ENCODE peak calls at places on chromosomes 16 and 17, in four cellular contexts. P is GM12878, R is K562, V is HepG2. C is an unnamed sample.

GRCh38 chr16:86877835-86878234 is 299.5 kb downstream of the FOXL1 start:
- DNase-seq in V (no peak), P (no peak), R (no peak), C (no peak)

GRCh38 chr16:11117576-11118211 is 138.3 kb downstream of the SOCS1 start:
- DNase-seq in P (peak; percentile 77), V (no peak), R (no peak), C (no peak)

GRCh38 chr16:15435216-15435864 is 952 bp downstream of the BMERB1 start:
- DNase-seq in V (no peak), R (no peak), P (no peak), C (peak; percentile 20)

GRCh38 chr16:79537584-79537983 is 63.0 kb downstream of the MAF start:
- DNase-seq in V (no peak), P (no peak), R (no peak), C (no peak)

GRCh38 chr17:19381741-19382444 is 3.6 kb downstream of the MAPK7 start:
- DNase-seq in P (no peak), R (no peak), V (no peak), C (no peak)

GRCh38 chr17:72977768-72978417 is 114.6 kb downstream of the SLC39A11 start:
- DNase-seq in V (no peak), P (no peak), R (peak; percentile 40), C (no peak)

GRCh38 chr16:87860553-87861299 is 8.6 kb downstream of the SLC7A5 start:
- DNase-seq in P (no peak), R (peak; percentile 13), V (peak; percentile 84), C (no peak)

GRCh38 chr16:87855852-87856715 is 13.2 kb downstream of the SLC7A5 start:
- DNase-seq in R (no peak), V (peak; percentile 83), P (no peak), C (no peak)

GRCh38 chr16:9522589-9522988 is 431.1 kb downstream of the HAPSTR1 start:
- DNase-seq in V (no peak), P (no peak), R (no peak), C (no peak)

GRCh38 chr17:16282522-16282921 is 65.5 kb downstream of the PIGL start:
- DNase-seq in R (no peak), P (no peak), V (no peak), C (no peak)

GRCh38 chr17:10652984-10653680 is 4.0 kb downstream of the MYH3 start:
- DNase-seq in P (no peak), R (no peak), V (no peak), C (no peak)

GRCh38 chr16:31382485-31383161 is 10.5 kb upstream of the ITGAD start:
- DNase-seq in V (peak; percentile 42), P (no peak), R (peak; percentile 71), C (peak; percentile 83)

DNA sequence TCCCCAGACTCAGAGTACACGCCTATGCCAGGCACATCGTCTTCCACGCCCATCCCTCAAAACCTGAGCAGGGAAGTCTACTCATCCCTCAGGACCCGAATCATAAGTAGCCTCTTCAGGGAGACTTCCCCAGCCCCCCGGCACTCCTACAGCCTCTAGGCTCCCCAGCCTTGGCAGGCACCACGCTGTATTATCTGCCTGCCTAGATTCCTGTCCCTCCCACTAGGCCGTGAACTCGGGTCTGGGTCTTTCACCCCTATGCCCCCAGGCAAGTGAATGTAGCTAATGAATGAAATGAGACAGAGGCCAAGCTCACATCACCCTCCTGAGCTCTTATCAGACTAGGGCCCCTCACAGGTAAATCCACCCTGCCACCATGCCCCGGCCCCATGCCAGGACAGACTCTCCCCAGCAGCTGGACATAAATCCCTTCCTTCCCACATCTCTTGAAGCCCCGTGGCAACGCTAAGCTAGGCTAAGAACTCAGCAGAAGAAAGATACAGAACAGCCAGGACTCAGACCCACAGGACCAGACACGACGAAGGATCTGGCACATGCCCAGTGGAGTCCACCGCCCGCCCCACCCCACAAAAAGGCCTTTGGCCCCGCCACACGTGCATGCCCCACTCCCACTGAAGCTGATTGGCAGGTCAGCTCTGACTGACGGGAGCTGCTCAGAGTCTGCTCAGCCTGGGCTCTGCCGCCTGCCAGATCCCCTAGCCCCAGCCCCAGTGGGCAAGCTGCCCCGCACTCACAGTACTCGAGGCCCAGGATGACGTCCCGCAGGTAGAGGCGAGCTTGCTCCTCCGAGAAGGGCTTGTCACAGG is 13.0 kb downstream of the CAMKK1 start:
- DNase-seq in P (no peak), V (no peak), R (no peak), C (no peak)
- TF ChIP-seq MAX in P (no peak), V (peak; percentile 18), R (no peak), C (no peak)

DNA sequence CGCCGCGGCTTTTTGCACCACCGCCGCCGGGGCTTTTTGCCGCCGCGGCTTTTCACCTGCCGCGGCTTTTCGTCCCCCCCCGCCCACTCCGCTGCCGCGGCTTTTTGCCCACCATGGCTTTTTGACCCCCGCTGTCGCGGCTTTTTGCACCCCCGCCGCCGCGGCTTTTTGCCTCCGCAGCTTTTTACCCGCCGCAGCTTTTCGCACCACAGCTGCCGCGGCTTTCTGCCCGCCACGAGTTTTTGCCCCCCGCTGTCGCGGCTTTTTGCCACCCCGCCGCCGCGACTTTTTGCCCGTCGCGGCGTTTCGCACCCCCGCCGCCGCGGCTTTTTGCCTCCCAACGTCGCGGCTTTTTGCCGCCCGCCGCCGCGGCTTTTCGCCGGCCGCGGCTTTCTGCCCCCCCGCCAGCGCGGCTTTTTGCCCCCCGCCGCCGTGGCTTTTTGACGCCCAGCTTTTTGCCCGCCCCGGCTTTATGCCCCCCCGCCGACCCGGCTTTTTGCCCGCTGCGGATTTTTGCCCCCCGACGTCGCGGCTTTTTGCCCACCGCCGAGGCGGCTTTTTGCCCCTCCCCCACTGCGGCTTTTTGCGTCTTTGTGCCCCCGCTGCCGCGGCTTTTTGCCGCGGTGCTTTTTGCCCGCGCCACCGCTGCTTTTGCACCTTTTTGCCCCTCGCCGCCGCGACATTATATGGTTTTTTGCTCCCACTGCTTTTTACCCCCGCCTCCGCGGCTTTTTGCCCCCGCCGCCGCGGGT is 1343.6 kb downstream of the TP53TG3F start:
- DNase-seq in P (no peak), V (no peak), R (no peak), C (no peak)
- TF ChIP-seq ETV6 in P (no peak), V (no peak), R (no peak), C (no peak)

DNA sequence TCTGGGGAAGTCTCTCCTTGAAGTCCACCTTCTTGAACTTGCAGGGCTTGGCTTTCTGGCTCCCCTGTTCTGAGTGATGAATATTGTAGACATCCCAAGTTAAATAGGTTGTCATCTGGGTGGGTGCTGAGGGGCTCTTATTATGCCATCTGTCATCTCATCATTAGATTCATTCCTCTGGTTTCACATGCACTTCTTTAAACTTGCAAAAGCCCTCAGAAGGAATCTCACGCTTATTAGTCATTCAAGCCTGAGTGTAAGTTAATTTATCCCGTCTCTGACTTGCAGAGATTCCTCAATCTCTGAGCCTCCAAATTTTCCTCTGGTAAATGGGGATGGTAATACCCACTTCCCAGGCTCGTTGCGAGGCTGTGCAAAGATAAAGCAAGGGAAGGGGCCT is 5.7 kb downstream of the MGAT5B start:
- DNase-seq in P (no peak), R (no peak), V (no peak), C (no peak)
- TF ChIP-seq MAX in P (no peak), R (no peak), V (no peak), C (no peak)

GRCh38 chr17:38341035-38341721 is 2.6 kb downstream of the GPR179 start:
- DNase-seq in R (no peak), P (no peak), V (peak; percentile 47), C (peak; percentile 40)

GRCh38 chr17:38344127-38344745 is 480 bp upstream of the GPR179 start:
- DNase-seq in R (no peak), V (no peak), P (no peak), C (no peak)

GRCh38 chr17:38345743-38346142 is 2.0 kb upstream of the GPR179 start:
- DNase-seq in V (no peak), R (no peak), P (no peak), C (no peak)

GRCh38 chr17:38343608-38343980 is at the start of gene GPR179:
- DNase-seq in V (no peak), R (no peak), P (no peak), C (no peak)

GRCh38 chr17:38342886-38343607 is 709 bp downstream of the GPR179 start:
- DNase-seq in R (no peak), P (no peak), V (no peak), C (no peak)
- TF ChIP-seq ETV6 in R (no peak), P (no peak), V (no peak), C (no peak)

GRCh38 chr16:22313876-22314470 is 16.8 kb downstream of the POLR3E start:
- DNase-seq in P (no peak), V (no peak), R (no peak), C (no peak)
- TF ChIP-seq MAX in P (no peak), V (no peak), R (no peak), C (no peak)

GRCh38 chr17:7017827-7018200 is 5.0 kb upstream of the BCL6B start:
- DNase-seq in R (no peak), P (no peak), V (no peak), C (no peak)
- TF ChIP-seq ETV6 in R (no peak), P (no peak), V (no peak), C (no peak)

GRCh38 chr16:14405611-14406537 is 224.2 kb downstream of the PARN start:
- DNase-seq in P (peak; percentile 77), R (peak; percentile 94), V (peak; percentile 90), C (peak; percentile 96)
- TF ChIP-seq MAX in P (peak; percentile 49), R (no peak), V (peak; percentile 92), C (no peak)

DNA sequence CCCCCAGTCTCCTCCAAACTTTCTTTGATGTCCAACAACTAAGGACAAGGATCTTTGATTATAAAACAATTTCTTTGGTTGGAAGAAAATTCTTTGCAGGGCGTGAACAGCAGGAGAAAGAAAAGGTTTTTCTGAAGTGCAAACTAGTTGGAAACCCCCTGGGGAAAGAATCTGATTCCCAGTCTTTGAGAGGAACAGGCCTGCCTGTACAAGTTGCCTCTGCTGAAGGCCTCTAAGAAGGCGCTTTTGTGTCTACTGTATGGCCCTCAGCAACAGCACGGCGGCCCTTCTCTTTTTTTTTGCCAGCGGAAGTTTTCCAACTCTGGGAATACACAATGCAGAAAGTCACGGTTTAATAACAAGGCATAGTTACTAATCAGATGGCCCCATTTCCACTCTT is 14.0 kb downstream of the RNF43 start:
- DNase-seq in P (no peak), R (no peak), V (no peak), C (no peak)
- TF ChIP-seq ETV6 in P (no peak), R (no peak), V (no peak), C (no peak)